ENCODE peak calls at places on chromosomes 16 and 17, in six cellular contexts. V, H, W, J, X and N are unnamed samples.

GRCh38 chr17:66829386-66829864 is 5.5 kb upstream of the CACNG5 start:
- DNase-seq in V (peak; percentile 82), H (peak; percentile 94), W (no peak), J (no peak), X (no peak), N (no peak)

GRCh38 chr17:66290097-66290722 is 12.2 kb upstream of the PRKCA start:
- DNase-seq in V (no peak), H (no peak), W (no peak), J (no peak), X (no peak), N (no peak)

GRCh38 chr16:2811703-2812471 is 5.2 kb upstream of the PRSS21 start:
- DNase-seq in V (no peak), H (peak; percentile 61), W (peak; percentile 41), J (no peak), X (no peak), N (no peak)

GRCh38 chr17:61286449-61286848 is 113.2 kb upstream of the TBX2 start:
- DNase-seq in V (no peak), H (peak; percentile 61), W (no peak), J (no peak), X (no peak), N (no peak)

GRCh38 chr17:77470800-77471733 is 330.3 kb downstream of the SEC14L1 start:
- DNase-seq in V (peak; percentile 90), H (peak; percentile 94), W (peak; percentile 70), J (no peak), X (no peak), N (no peak)

GRCh38 chr17:77864234-77865108 is 94.0 kb upstream of the TNRC6C start:
- DNase-seq in V (no peak), H (no peak), W (peak; percentile 54), J (no peak), X (no peak), N (no peak)

GRCh38 chr17:78390241-78391050 is 12.0 kb downstream of the PGS1 start:
- DNase-seq in V (peak; percentile 91), H (peak; percentile 90), W (peak; percentile 16), J (no peak), X (no peak), N (no peak)

GRCh38 chr16:2691491-2692248 is 9.3 kb downstream of the KCTD5 start:
- DNase-seq in V (no peak), H (no peak), W (peak; percentile 59), J (peak; percentile 88), X (peak; percentile 88), N (no peak)

GRCh38 chr17:42618442-42619150 is 9.1 kb downstream of the TUBG1 start:
- DNase-seq in V (no peak), H (peak; percentile 94), W (no peak), J (peak; percentile 85), X (peak; percentile 97), N (no peak)

GRCh38 chr17:57986841-57987581 is 1.0 kb downstream of the VEZF1 start:
- DNase-seq in V (peak; percentile 78), H (peak; percentile 85), W (peak; percentile 86), J (peak; percentile 75), X (peak; percentile 55), N (no peak)

GRCh38 chr16:67431077-67431804 is at the start of gene HSD11B2:
- DNase-seq in V (peak; percentile 52), H (peak; percentile 90), W (peak; percentile 90), J (no peak), X (peak; percentile 59), N (no peak)
- H3K4me1 ChIP-seq in V (peaks cover 4% of the 10 kb centered on the region), H (peaks cover 3% of the 10 kb centered on the region), W (peaks cover 46% of the 10 kb centered on the region), J (peaks cover 26% of the 10 kb centered on the region), X (peaks cover 16% of the 10 kb centered on the region), N (peaks cover 29% of the 10 kb centered on the region)

GRCh38 chr16:85835227-85835751 is 35.8 kb downstream of the COX4I1 start:
- DNase-seq in V (no peak), H (no peak), W (peak; percentile 31), J (no peak), X (no peak), N (no peak)

GRCh38 chr16:85832578-85833539 is 33.4 kb downstream of the COX4I1 start:
- DNase-seq in V (no peak), H (no peak), W (no peak), J (no peak), X (no peak), N (no peak)

GRCh38 chr16:85835956-85836705 is 36.6 kb downstream of the COX4I1 start:
- DNase-seq in V (no peak), H (no peak), W (no peak), J (no peak), X (no peak), N (no peak)

GRCh38 chr16:85833540-85833914 is 34.0 kb downstream of the COX4I1 start:
- DNase-seq in V (no peak), H (no peak), W (no peak), J (no peak), X (no peak), N (no peak)

DNA sequence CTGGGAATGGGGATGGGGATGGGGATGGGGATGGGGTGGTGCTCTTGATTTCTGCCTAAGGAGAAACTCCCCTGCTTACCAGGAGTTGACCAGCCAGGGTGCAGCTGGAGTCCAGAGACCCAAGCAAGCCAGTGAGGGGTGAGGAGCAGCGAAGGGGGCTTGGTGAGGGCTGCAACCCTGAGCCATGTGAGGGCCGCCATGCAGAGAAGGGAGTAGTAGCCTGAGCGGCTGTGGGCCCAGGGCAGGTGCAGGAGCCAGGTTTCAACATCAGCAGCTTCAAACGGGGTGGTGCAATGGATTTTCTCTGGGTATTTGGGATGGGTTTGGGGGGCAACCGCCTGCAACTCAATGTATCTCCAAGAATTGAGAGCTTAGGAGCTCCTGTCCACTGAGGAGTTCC is 35.2 kb downstream of the COX4I1 start:
- DNase-seq in V (no peak), H (no peak), W (no peak), J (no peak), X (no peak), N (no peak)
- H3K36me3 ChIP-seq in V (no peaks in the 10 kb centered on the region), H (no peaks in the 10 kb centered on the region), W (no peaks in the 10 kb centered on the region), J (no peaks in the 10 kb centered on the region), X (no peaks in the 10 kb centered on the region), N (no peaks in the 10 kb centered on the region)

GRCh38 chr16:85842435-85842834 is 42.9 kb downstream of the COX4I1 start:
- DNase-seq in V (no peak), H (no peak), W (no peak), J (no peak), X (no peak), N (no peak)
- H3K4me1 ChIP-seq in V (peaks cover 6% of the 10 kb centered on the region), H (no peaks in the 10 kb centered on the region), W (peaks cover 7% of the 10 kb centered on the region), J (no peaks in the 10 kb centered on the region), X (no peaks in the 10 kb centered on the region), N (no peaks in the 10 kb centered on the region)

DNA sequence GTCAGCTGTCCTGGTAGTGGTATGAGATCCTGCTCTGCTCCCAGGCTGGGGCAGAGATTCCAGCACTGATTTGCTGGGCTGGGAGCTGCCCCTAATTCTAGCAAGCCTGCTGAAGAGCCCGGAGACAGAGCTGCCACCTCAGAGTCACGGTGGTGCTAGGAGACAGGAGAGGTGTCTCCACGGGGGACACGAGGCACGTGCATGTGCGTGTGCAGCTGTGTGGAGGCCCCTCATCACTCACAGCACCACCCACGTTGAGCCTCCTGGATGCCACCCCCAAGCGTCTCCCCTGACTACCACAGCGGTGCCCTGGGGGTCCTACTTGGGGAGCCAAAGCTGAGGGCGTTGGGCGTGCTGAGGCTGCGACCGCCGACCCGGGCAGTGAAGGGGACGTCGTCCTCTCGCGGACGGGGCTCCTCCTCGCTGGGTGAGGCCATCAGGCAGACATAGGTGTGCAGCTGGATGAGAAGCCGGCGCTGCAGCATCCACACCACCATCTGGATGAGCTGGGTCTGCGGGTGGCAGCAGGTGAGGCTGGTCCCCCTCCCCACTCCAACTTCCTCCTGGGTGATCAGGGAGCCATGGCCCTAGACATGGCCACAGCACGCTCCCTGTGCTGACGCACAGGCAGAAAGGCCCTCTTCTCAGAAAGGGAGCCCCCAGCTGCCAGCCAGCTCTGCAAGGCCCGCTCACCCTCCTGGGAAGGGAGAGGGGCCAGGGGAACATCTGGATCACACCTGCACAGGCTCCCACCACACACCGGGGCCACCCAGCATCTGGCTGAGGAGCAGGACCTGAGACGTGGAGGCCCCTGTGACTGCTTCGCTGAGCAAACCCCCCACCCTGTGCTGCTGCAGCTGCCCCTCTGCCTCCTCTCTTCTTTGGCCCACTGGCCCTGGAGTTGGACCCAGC is 11.6 kb downstream of the MPG start:
- DNase-seq in V (no peak), H (no peak), W (peak; percentile 55), J (no peak), X (no peak), N (no peak)
- H3K36me3 ChIP-seq in V (no peaks in the 10 kb centered on the region), H (peaks cover 14% of the 10 kb centered on the region), W (peaks cover 77% of the 10 kb centered on the region), J (no peaks in the 10 kb centered on the region), X (no peaks in the 10 kb centered on the region), N (peaks cover 71% of the 10 kb centered on the region)

DNA sequence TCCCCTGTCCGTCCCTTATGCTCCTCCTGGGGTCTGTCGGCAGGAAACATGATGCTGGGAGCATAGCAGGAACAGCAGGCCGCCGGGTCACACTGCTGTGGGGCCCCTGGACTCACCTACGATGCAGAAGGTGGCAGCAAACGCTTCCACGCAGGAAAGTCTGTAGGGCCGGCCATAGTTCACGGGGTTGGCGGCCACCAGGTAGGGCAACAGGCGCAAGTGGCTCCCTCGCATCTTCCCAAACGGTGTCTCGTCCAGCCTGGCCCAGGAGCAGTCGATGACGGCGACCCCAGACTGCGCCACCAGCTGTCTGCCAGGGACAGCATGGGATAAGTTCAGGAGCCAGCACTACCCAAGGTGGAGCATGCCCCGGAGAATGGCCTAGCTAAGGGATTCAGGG is 987 bp downstream of the TSR3 start:
- DNase-seq in V (no peak), H (no peak), W (no peak), J (no peak), X (no peak), N (no peak)
- H3K4me1 ChIP-seq in V (peaks cover 6% of the 10 kb centered on the region), H (no peaks in the 10 kb centered on the region), W (peaks cover 41% of the 10 kb centered on the region), J (peaks cover 38% of the 10 kb centered on the region), X (peaks cover 21% of the 10 kb centered on the region), N (peaks cover 55% of the 10 kb centered on the region)

DNA sequence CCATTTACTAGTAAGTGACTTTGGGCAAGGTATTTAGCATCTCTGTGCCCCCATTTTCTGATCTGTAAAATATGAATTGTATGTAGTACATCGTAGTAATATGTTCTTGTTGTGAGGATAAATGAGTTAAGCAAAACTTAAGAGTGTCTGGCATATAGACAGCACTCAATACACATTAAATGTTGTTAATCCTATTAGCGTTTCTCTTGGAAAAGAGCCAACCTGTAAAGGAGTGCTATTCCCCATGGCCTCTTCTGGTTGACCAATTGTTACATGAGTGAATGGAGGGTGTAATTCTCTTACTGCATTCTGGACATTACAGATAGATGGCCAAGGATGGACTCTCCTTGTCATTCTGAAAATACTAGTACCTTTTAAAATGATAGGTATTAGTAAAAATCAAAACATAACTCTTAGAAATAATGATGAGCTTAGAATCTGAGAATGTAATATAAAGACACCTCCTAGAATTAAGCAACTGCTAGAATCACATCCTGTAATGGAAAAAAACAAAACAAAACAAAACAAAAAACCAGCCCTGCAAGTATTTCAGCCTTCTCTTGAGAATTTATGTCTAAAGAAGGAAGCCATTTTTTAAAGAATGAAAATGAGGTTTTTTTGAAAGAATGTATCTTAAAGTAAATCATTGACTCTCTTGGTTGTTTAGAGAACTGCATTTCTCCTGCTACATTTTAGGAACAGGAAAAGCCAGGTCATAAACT is 30.5 kb downstream of the IQCK start:
- DNase-seq in V (no peak), H (no peak), W (no peak), J (no peak), X (no peak), N (no peak)
- H3K36me3 ChIP-seq in V (no peaks in the 10 kb centered on the region), H (no peaks in the 10 kb centered on the region), W (no peaks in the 10 kb centered on the region), J (no peaks in the 10 kb centered on the region), X (no peaks in the 10 kb centered on the region), N (no peaks in the 10 kb centered on the region)

DNA sequence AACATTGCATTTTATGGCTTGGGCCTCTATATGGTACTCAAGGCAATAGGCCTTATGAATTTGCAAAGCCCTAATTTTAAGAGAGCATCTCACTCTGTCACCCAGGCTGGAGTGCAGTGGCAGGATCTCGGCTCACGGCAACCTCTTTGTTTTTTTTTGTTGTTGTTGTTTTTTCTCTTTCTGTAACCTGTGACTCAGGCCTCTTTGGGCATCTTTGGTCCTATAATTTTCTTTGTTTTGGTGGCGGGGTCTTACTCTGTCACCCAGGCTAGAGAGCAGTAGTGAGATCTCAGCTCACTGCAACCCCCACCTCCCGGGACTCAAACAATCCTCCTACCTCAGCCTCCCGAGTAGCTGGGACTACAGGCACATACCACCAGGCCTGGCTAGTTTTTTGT is 21.8 kb upstream of the HERPUD1 start:
- DNase-seq in V (no peak), H (no peak), W (no peak), J (no peak), X (no peak), N (no peak)
- H3K4me1 ChIP-seq in V (peaks cover 10% of the 10 kb centered on the region), H (no peaks in the 10 kb centered on the region), W (peaks cover 36% of the 10 kb centered on the region), J (peaks cover 34% of the 10 kb centered on the region), X (peaks cover 6% of the 10 kb centered on the region), N (peaks cover 6% of the 10 kb centered on the region)